ENCODE peak calls at places on chromosomes 5 and 9, in seven cellular contexts. C is HepG2, L is GM12878, W is SK-N-SH, E is HCT116, Y is K562, V is H1. N is an unnamed sample.

GRCh38 chr5:122999947-123000563 is 36.5 kb downstream of the PPIC start:
- DNase-seq in C (peak), L (peak), W (no peak), E (peak), Y (peak), V (peak), N (peak)

GRCh38 chr9:114387678-114388431 is at the start of gene AKNA:
- DNase-seq in C (no peak), L (no peak), W (no peak), E (no peak), Y (no peak), V (no peak), N (no peak)

GRCh38 chr5:56026863-56027300 is 32.1 kb upstream of the IL6ST start:
- DNase-seq in C (no peak), L (peak), W (no peak), E (no peak), Y (no peak), V (no peak), N (no peak)

GRCh38 chr5:147887925-147888324 is 9.4 kb downstream of the SCGB3A2 start:
- DNase-seq in C (no peak), L (no peak), W (no peak), E (no peak), Y (no peak), V (no peak), N (no peak)

GRCh38 chr5:158796812-158797497 is 302.8 kb downstream of the EBF1 start:
- DNase-seq in C (no peak), L (no peak), W (no peak), E (no peak), Y (no peak), V (no peak), N (no peak)

GRCh38 chr5:83559141-83559785 is 87.7 kb downstream of the VCAN start:
- DNase-seq in C (peak), L (no peak), W (no peak), E (no peak), Y (no peak), V (no peak), N (no peak)

GRCh38 chr5:38853753-38854470 is 8.1 kb downstream of the OSMR start:
- DNase-seq in C (no peak), L (no peak), W (no peak), E (peak), Y (no peak), V (no peak), N (peak)

GRCh38 chr5:34656001-34656699 is at the start of gene RAI14:
- DNase-seq in C (peak), L (no peak), W (peak), E (peak), Y (peak), V (peak), N (peak)

GRCh38 chr5:15655683-15656082 is 155.7 kb downstream of the FBXL7 start:
- DNase-seq in C (no peak), L (no peak), W (no peak), E (no peak), Y (no peak), V (no peak), N (no peak)

GRCh38 chr5:34564706-34565235 is 91.4 kb upstream of the RAI14 start:
- DNase-seq in C (no peak), L (no peak), W (no peak), E (no peak), Y (no peak), V (no peak), N (no peak)

GRCh38 chr5:151284392-151284967 is 19.1 kb downstream of the SLC36A3 start:
- DNase-seq in C (no peak), L (no peak), W (no peak), E (peak), Y (no peak), V (no peak), N (no peak)

GRCh38 chr5:38414348-38414747 is 142.1 kb downstream of the LIFR start:
- DNase-seq in C (no peak), L (no peak), W (no peak), E (no peak), Y (no peak), V (no peak), N (no peak)

GRCh38 chr9:132447346-132447745 is 37.3 kb downstream of the CFAP77 start:
- DNase-seq in C (peak), L (no peak), W (peak), E (no peak), Y (peak), V (peak), N (no peak)

GRCh38 chr5:95261369-95262175 is 23.3 kb downstream of the MCTP1 start:
- DNase-seq in C (peak), L (no peak), W (no peak), E (no peak), Y (no peak), V (no peak), N (no peak)

GRCh38 chr9:35501941-35502340 is 12.0 kb downstream of the RUSC2 start:
- DNase-seq in C (no peak), L (no peak), W (no peak), E (no peak), Y (no peak), V (no peak), N (no peak)

GRCh38 chr5:138649316-138649720 is 74.1 kb upstream of the HSPA9 start:
- DNase-seq in C (no peak), L (no peak), W (no peak), E (no peak), Y (no peak), V (no peak), N (no peak)

GRCh38 chr9:125650271-125650737 is 56.7 kb downstream of the MAPKAP1 start:
- DNase-seq in C (no peak), L (peak), W (no peak), E (no peak), Y (no peak), V (no peak), N (no peak)

GRCh38 chr9:98365227-98365669 is 109.8 kb upstream of the TBC1D2 start:
- DNase-seq in C (peak), L (no peak), W (no peak), E (peak), Y (peak), V (no peak), N (no peak)

GRCh38 chr9:7360513-7360912 is 439.1 kb downstream of the DMAC1 start:
- DNase-seq in C (no peak), L (no peak), W (no peak), E (no peak), Y (no peak), V (no peak), N (no peak)

GRCh38 chr5:34007116-34007674 is 655 bp downstream of the AMACR start:
- DNase-seq in C (no peak), L (no peak), W (peak), E (no peak), Y (no peak), V (no peak), N (peak)

GRCh38 chr9:96169488-96169887 is 132.5 kb downstream of the HSD17B3 start:
- DNase-seq in C (peak), L (no peak), W (peak), E (no peak), Y (no peak), V (peak), N (peak)

GRCh38 chr9:105515811-105516413 is 42.0 kb upstream of the FKTN start:
- DNase-seq in C (no peak), L (no peak), W (no peak), E (no peak), Y (no peak), V (peak), N (no peak)

GRCh38 chr5:157343842-157344790 is 78.2 kb downstream of the CYFIP2 start:
- DNase-seq in C (no peak), L (no peak), W (no peak), E (no peak), Y (no peak), V (no peak), N (no peak)

GRCh38 chr5:81422671-81423070 is 28.7 kb upstream of the ACOT12 start:
- DNase-seq in C (peak), L (no peak), W (no peak), E (no peak), Y (no peak), V (no peak), N (no peak)

GRCh38 chr9:114779352-114779845 is 26.4 kb downstream of the TNFSF15 start:
- DNase-seq in C (no peak), L (no peak), W (no peak), E (peak), Y (no peak), V (no peak), N (no peak)

GRCh38 chr9:124239249-124240073 is 18.3 kb upstream of the NEK6 start:
- DNase-seq in C (no peak), L (peak), W (no peak), E (no peak), Y (no peak), V (no peak), N (no peak)

GRCh38 chr5:82465235-82465634 is 187.1 kb upstream of the RPS23 start:
- DNase-seq in C (peak), L (no peak), W (no peak), E (no peak), Y (no peak), V (no peak), N (no peak)

GRCh38 chr5:133926960-133927615 is 41.3 kb downstream of the C5orf15 start:
- DNase-seq in C (no peak), L (no peak), W (peak), E (no peak), Y (no peak), V (no peak), N (no peak)

GRCh38 chr5:133635051-133635450 is 22.7 kb upstream of the FSTL4 start:
- DNase-seq in C (no peak), L (no peak), W (no peak), E (no peak), Y (no peak), V (no peak), N (no peak)

GRCh38 chr5:134086943-134087305 is 27.6 kb upstream of the TCF7 start:
- DNase-seq in C (no peak), L (no peak), W (no peak), E (no peak), Y (no peak), V (no peak), N (no peak)

GRCh38 chr5:59358497-59358896 is 535.0 kb downstream of the PDE4D start:
- DNase-seq in C (no peak), L (no peak), W (peak), E (no peak), Y (no peak), V (no peak), N (no peak)

GRCh38 chr5:41510176-41510831 is at the start of gene PLCXD3:
- DNase-seq in C (no peak), L (no peak), W (peak), E (no peak), Y (no peak), V (no peak), N (peak)

GRCh38 chr9:38622083-38622674 is 1.8 kb upstream of the ANKRD18A start:
- DNase-seq in C (peak), L (no peak), W (peak), E (no peak), Y (no peak), V (no peak), N (no peak)

GRCh38 chr9:93081081-93081529 is 14.9 kb upstream of the CARD19 start:
- DNase-seq in C (no peak), L (no peak), W (peak), E (no peak), Y (no peak), V (no peak), N (no peak)

GRCh38 chr9:116482740-116483139 is 204.4 kb upstream of the TRIM32 start:
- DNase-seq in C (no peak), L (no peak), W (no peak), E (no peak), Y (no peak), V (no peak), N (no peak)

GRCh38 chr5:178993955-178994579 is 1.1 kb downstream of the GRM6 start:
- DNase-seq in C (no peak), L (no peak), W (no peak), E (no peak), Y (no peak), V (no peak), N (no peak)

GRCh38 chr9:19533373-19533772 is 124.6 kb downstream of the ACER2 start:
- DNase-seq in C (no peak), L (no peak), W (no peak), E (no peak), Y (no peak), V (no peak), N (no peak)

GRCh38 chr5:128263357-128263756 is 179.8 kb downstream of the SLC12A2 start:
- DNase-seq in C (no peak), L (no peak), W (no peak), E (no peak), Y (no peak), V (no peak), N (no peak)

GRCh38 chr9:99851028-99851822 is 29.5 kb downstream of the NR4A3 start:
- DNase-seq in C (no peak), L (peak), W (no peak), E (no peak), Y (no peak), V (no peak), N (no peak)
- TF ChIP-seq JUND in C (no peak), L (no peak), W (no peak), E (no peak), Y (no peak), V (no peak), N (no peak)

GRCh38 chr5:150022681-150023080 is 22.1 kb downstream of the HMGXB3 start:
- DNase-seq in C (no peak), L (no peak), W (no peak), E (no peak), Y (no peak), V (no peak), N (no peak)

GRCh38 chr5:150022163-150022540 is 21.6 kb downstream of the HMGXB3 start:
- DNase-seq in C (no peak), L (no peak), W (no peak), E (peak), Y (no peak), V (no peak), N (no peak)

GRCh38 chr5:150026682-150027172 is 26.2 kb downstream of the HMGXB3 start:
- DNase-seq in C (no peak), L (no peak), W (no peak), E (no peak), Y (peak), V (no peak), N (no peak)

GRCh38 chr5:150023136-150023535 is 22.6 kb downstream of the HMGXB3 start:
- DNase-seq in C (no peak), L (no peak), W (no peak), E (no peak), Y (no peak), V (no peak), N (no peak)

DNA sequence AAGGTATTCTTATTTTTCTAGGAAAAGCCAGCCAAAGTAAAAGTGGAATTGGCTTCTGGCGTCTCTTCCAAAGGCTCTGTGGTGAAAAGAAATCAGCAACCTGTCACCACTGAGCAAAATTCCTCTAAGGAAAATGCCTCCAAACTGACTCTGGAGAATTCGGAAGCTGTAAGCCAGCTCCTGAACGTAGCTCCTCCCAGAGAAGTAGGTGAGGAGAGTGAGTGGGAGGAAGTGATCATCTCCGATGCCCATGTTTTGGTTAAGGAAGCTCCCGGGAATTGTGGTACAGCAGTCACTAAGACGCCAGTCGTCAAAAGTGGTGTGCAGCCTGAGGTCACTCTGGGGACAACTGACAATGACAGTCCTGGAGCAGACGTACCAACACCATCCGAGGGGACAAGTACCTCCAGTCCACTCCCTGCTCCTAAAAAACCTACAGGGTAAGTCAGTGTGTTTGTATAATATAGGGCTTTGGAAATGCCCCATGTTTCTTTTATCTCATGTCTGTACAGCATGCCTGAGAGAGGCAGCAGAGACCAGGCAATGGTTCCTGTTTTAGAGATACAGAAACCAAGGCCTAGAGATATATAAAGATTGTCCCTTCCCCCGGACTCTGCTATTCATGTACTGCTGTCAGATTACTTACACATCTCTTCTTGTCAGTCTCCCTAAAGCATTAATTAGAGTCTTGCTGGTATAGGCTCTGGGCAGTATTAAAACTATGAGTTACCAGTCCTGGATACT is 23.9 kb downstream of the HMGXB3 start:
- DNase-seq in C (no peak), L (no peak), W (no peak), E (no peak), Y (no peak), V (no peak), N (no peak)
- TF ChIP-seq JUND in C (no peak), L (no peak), W (no peak), E (no peak), Y (no peak), V (no peak), N (no peak)

GRCh38 chr9:137307255-137308101 is 5.4 kb upstream of the NRARP start:
- DNase-seq in C (no peak), L (no peak), W (peak), E (no peak), Y (no peak), V (no peak), N (no peak)

GRCh38 chr9:137309368-137310189 is 7.5 kb upstream of the NRARP start:
- DNase-seq in C (no peak), L (no peak), W (peak), E (no peak), Y (no peak), V (no peak), N (no peak)

GRCh38 chr9:137306546-137307254 is 4.6 kb upstream of the NRARP start:
- DNase-seq in C (no peak), L (no peak), W (peak), E (no peak), Y (no peak), V (no peak), N (no peak)

GRCh38 chr9:137305788-137306545 is 3.9 kb upstream of the NRARP start:
- DNase-seq in C (no peak), L (no peak), W (peak), E (no peak), Y (no peak), V (no peak), N (no peak)

GRCh38 chr9:137308102-137308619 is 6.1 kb upstream of the NRARP start:
- DNase-seq in C (no peak), L (no peak), W (peak), E (no peak), Y (peak), V (no peak), N (no peak)
- TF ChIP-seq JUND in C (no peak), L (no peak), W (no peak), E (no peak), Y (no peak), V (no peak), N (no peak)

DNA sequence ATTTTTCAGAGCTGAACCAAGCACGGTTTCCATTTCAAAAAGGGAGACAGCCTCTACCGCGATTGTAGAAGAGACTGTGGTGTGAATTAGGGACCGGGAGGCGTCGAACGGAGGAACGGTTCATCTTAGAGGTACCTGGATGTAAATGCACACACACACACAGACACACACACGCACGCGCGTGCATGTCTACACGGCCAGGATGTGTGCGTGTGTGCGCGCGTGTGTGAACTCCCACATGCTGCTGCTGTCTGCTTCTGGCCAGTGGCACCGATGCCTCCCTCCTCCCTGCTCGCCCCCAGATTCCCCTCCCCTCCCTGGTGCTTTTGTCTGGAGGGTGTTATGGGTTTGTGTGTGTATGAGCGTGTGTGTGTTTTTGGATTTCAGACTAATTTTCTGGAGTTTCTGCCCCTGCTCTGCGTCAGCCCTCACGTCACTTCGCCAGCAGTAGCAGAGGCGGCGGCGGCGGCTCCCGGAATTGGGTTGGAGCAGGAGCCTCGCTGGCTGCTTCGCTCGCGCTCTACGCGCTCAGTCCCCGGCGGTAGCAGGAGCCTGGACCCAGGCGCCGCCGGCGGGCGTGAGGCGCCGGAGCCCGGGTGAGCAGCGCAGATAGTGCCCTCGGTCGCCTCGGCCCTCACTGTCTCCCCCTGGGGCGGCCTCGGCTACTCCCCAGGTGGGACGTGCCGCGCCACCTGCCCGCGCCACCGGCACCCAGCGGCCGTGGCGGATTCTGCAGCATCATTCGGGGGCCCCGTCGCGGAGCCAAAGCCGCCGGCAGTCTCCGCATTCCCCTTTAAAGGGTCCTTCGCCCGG is at the start of gene NTRK2:
- DNase-seq in C (no peak), L (no peak), W (peak), E (no peak), Y (no peak), V (no peak), N (peak)
- TF ChIP-seq JUND in C (no peak), L (no peak), W (no peak), E (no peak), Y (no peak), V (no peak), N (no peak)

GRCh38 chr5:117652001-117652639 is 1077.5 kb upstream of the SEMA6A start:
- DNase-seq in C (no peak), L (no peak), W (peak), E (no peak), Y (no peak), V (no peak), N (no peak)
- TF ChIP-seq JUND in C (no peak), L (no peak), W (no peak), E (no peak), Y (no peak), V (no peak), N (no peak)

GRCh38 chr9:77751341-77752091 is 103.4 kb upstream of the GNA14 start:
- DNase-seq in C (peak), L (no peak), W (peak), E (peak), Y (peak), V (no peak), N (no peak)
- TF ChIP-seq JUND in C (no peak), L (no peak), W (no peak), E (no peak), Y (no peak), V (no peak), N (no peak)

GRCh38 chr9:111198936-111199335 is 131.1 kb downstream of the OR2K2 start:
- DNase-seq in C (no peak), L (no peak), W (no peak), E (no peak), Y (no peak), V (no peak), N (no peak)
- TF ChIP-seq JUND in C (no peak), L (no peak), W (no peak), E (no peak), Y (no peak), V (no peak), N (no peak)

N was measured in T47D.